ENCODE peak calls at places on chromosomes 6 and 20, in six cellular contexts. U is endothelial cell of umbilical vein, R is K562, W is HepG2, S is GM12878, E is A549. O is an unnamed sample.

GRCh38 chr6:5522147-5522546 is 260.8 kb downstream of the FARS2 start:
- DNase-seq in S (no peak), R (no peak), U (no peak), E (no peak), W (no peak), O (peak)

GRCh38 chr20:15071010-15071808 is 733.8 kb upstream of the FLRT3 start:
- DNase-seq in W (no peak), S (no peak), E (no peak), U (no peak), R (no peak), O (no peak)

GRCh38 chr6:13012977-13013680 is 296.6 kb downstream of the PHACTR1 start:
- DNase-seq in S (no peak), U (peak), E (no peak), R (no peak), W (no peak), O (no peak)

GRCh38 chr20:3652646-3653596 is 10.3 kb downstream of the GFRA4 start:
- DNase-seq in S (no peak), R (peak), E (no peak), U (no peak), W (no peak), O (peak)

GRCh38 chr6:123508290-123508689 is 128.5 kb downstream of the TRDN start:
- DNase-seq in S (no peak), E (no peak), U (no peak), W (no peak), R (no peak), O (no peak)

GRCh38 chr6:121780325-121781313 is 345.2 kb downstream of the GJA1 start:
- DNase-seq in U (no peak), S (no peak), W (no peak), E (peak), R (no peak), O (peak)

GRCh38 chr6:2857580-2858337 is 16.1 kb upstream of the SERPINB1 start:
- DNase-seq in U (peak), R (peak), W (no peak), S (peak), E (peak), O (peak)

GRCh38 chr20:4966826-4967751 is 34.2 kb downstream of the SLC23A2 start:
- DNase-seq in U (peak), E (peak), W (peak), R (no peak), S (no peak), O (no peak)

GRCh38 chr20:55264825-55265224 is 740.5 kb downstream of the CBLN4 start:
- DNase-seq in S (no peak), E (no peak), U (no peak), R (no peak), W (no peak), O (no peak)

GRCh38 chr6:29631209-29631810 is 1.7 kb downstream of the GABBR1 start:
- DNase-seq in R (peak), U (no peak), W (no peak), E (no peak), S (no peak), O (no peak)

GRCh38 chr6:25962368-25963127 is at the start of gene TRIM38:
- DNase-seq in U (peak), S (peak), W (peak), E (peak), R (peak), O (peak)

GRCh38 chr6:170010665-170011232 is 259.3 kb downstream of the ERMARD start:
- DNase-seq in U (no peak), S (no peak), W (no peak), E (no peak), R (no peak), O (no peak)

GRCh38 chr20:3889489-3890409 is 562 bp downstream of the PANK2 start:
- DNase-seq in U (peak), R (peak), S (no peak), E (peak), W (peak), O (peak)

GRCh38 chr6:2865270-2866182 is 23.9 kb upstream of the SERPINB1 start:
- DNase-seq in S (no peak), E (no peak), R (no peak), W (peak), U (peak), O (no peak)

GRCh38 chr6:113654396-113654795 is 202.7 kb upstream of the MARCKS start:
- DNase-seq in R (no peak), W (no peak), U (peak), S (no peak), E (peak), O (no peak)

GRCh38 chr6:12605888-12606345 is 110.7 kb upstream of the PHACTR1 start:
- DNase-seq in E (peak), S (peak), U (peak), R (peak), W (peak), O (peak)

GRCh38 chr6:33075568-33076405 is at the start of gene HLA-DPB1:
- DNase-seq in U (peak), R (peak), E (peak), W (peak), S (peak), O (peak)

GRCh38 chr6:105112577-105112976 is 67.2 kb downstream of the POPDC3 start:
- DNase-seq in W (no peak), E (no peak), S (no peak), R (peak), U (no peak), O (peak)
- TF ChIP-seq MYC in W (no peak), E (no peak), S (no peak), R (no peak), U (no peak), O (no peak)

GRCh38 chr20:41340327-41341055 is at the start of gene LPIN3:
- DNase-seq in E (peak), S (no peak), R (peak), W (peak), U (peak), O (peak)
- TF ChIP-seq CTCF in E (no peak), S (no peak), R (peak), W (peak), U (no peak), O (no peak)

GRCh38 chr6:7249946-7250643 is 62.9 kb downstream of the SSR1 start:
- DNase-seq in U (no peak), E (no peak), W (no peak), R (no peak), S (no peak), O (no peak)

GRCh38 chr6:7247179-7247456 is 65.9 kb downstream of the SSR1 start:
- DNase-seq in R (no peak), S (no peak), U (no peak), W (no peak), E (no peak), O (no peak)

GRCh38 chr6:7247828-7248227 is 65.2 kb downstream of the SSR1 start:
- DNase-seq in R (no peak), E (no peak), S (no peak), W (no peak), U (no peak), O (no peak)

GRCh38 chr6:7250812-7251211 is 62.2 kb downstream of the SSR1 start:
- DNase-seq in S (no peak), W (no peak), R (no peak), U (no peak), E (no peak), O (no peak)

GRCh38 chr6:7249391-7249790 is 63.6 kb downstream of the SSR1 start:
- DNase-seq in U (no peak), S (no peak), E (no peak), R (no peak), W (no peak), O (no peak)
- TF ChIP-seq MAX in U (no peak), S (no peak), E (no peak), R (no peak), W (no peak), O (no peak)

GRCh38 chr20:49832632-49833327 is 20.2 kb downstream of the SLC9A8 start:
- DNase-seq in U (no peak), E (peak), W (peak), S (no peak), R (no peak), O (peak)
- TF ChIP-seq MYC in U (no peak), E (no peak), W (no peak), S (no peak), R (no peak), O (no peak)

DNA sequence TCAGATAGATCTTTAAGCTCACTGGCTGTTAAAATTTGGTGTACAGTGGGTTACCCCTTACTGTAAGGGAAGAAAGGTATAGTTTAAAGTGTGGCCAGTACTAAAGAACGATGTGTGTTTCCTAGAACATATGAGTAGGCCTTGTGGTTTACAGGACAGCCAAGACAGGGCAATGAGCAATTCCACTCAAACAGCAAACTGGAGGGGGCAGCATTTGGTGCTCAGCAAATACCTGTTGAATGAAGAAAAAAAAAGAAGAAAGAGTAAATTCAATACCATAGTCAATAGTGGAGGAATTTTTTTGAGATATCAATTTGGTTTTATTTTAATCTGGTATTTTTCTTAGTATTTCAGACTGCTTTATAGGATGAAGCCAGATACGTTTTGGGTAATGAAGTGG is 3.8 kb upstream of the NCOA5 start:
- DNase-seq in E (no peak), R (no peak), U (no peak), W (no peak), S (no peak), O (no peak)
- TF ChIP-seq CTCF in E (no peak), R (no peak), U (no peak), W (no peak), S (no peak), O (no peak)

DNA sequence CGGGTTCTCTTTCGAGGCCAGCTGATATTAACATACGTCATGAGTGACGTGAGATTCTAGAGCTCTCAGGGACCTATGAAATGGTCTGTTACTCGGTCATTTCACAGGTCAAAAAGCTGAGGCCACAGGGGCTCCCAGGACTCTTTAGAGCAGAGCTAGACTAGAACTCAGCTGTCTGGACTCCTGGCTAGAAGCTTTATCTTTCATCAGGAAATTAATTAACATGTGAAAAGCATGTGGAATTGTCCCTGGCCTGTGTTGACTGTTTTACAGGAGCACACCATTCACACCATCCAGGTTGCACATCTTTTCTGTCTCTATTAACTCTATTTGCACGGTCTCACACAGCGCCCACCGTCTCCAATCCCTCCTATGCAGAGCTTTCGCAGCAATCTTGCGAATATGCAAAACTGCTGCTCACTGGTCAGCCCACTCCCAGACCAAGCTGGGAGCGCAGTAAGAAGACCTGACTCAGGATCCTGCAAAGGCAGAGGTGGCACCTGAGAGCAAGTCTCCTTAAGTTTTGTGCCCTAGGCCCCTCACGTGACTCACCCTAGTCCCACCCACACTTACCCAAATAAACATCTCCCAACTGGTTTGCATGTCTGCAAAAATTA is 522.5 kb downstream of the CD83 start:
- DNase-seq in S (no peak), U (no peak), E (no peak), R (no peak), W (no peak), O (no peak)
- TF ChIP-seq MAX in S (no peak), U (no peak), E (no peak), R (no peak), W (no peak), O (no peak)

GRCh38 chr20:48667889-48668413 is 159.8 kb downstream of the PREX1 start:
- DNase-seq in W (peak), S (no peak), U (peak), E (no peak), R (no peak), O (no peak)
- TF ChIP-seq MYC in W (peak), S (no peak), U (no peak), E (no peak), R (no peak), O (no peak)

DNA sequence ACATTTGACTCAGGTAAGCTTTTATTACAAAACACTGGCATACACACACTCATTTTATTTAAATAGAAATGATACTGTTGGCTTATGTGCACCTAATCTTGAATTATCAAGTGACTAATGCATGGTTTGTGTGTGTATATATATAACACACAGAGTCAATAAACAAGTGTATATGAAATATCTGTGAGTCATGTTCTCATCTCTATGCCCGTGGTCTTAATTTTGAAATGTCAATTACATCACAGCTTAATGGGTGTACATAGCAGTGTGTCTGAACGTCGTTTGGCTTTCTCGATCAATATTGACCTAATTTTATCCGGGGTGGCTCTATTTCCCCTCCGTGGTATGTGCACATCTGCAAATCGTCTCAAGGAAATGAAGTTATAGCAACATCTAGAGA is 104.0 kb upstream of the ZFP64 start:
- DNase-seq in R (no peak), W (no peak), U (no peak), E (no peak), S (no peak), O (no peak)
- TF ChIP-seq CTCF in R (no peak), W (no peak), U (no peak), E (no peak), S (no peak), O (no peak)

GRCh38 chr20:58142843-58143185 is 85.6 kb downstream of the ANKRD60 start:
- DNase-seq in W (no peak), E (no peak), R (no peak), U (no peak), S (no peak), O (no peak)
- TF ChIP-seq MAX in W (no peak), E (no peak), R (no peak), U (no peak), S (no peak), O (no peak)

O was measured in NB4.